ENCODE peak calls at places on chromosomes 7 and 10, in four cellular contexts. X is tibial nerve, Z is lower lobe of right lung, G is cardiac muscle cell. M is an unnamed sample. For H3K36me3, the result is how much of the 10 kb centered on the place peaks cover.

GRCh38 chr10:49620841-49621378 is 7.1 kb downstream of the CHAT start:
- DNase-seq in X (no peak), Z (no peak), G (no peak), M (peak)

GRCh38 chr10:24901686-24902399 is 50.6 kb downstream of the PRTFDC1 start:
- DNase-seq in X (no peak), Z (no peak), G (peak), M (no peak)

GRCh38 chr10:118958984-118959916 is 70.3 kb upstream of the NANOS1 start:
- DNase-seq in X (peak), Z (peak), G (peak), M (peak)

GRCh38 chr7:32958046-32959025 is 1.1 kb downstream of the FKBP9 start:
- DNase-seq in X (peak), Z (peak), G (peak), M (peak)

GRCh38 chr10:33421789-33422188 is 87.3 kb upstream of the NRP1 start:
- DNase-seq in X (no peak), Z (no peak), G (peak), M (peak)

GRCh38 chr7:1812693-1813393 is 142.8 kb downstream of the ELFN1 start:
- DNase-seq in X (no peak), Z (no peak), G (no peak), M (no peak)

GRCh38 chr10:13222566-13222965 is 11.6 kb downstream of the UCMA start:
- DNase-seq in X (no peak), Z (no peak), G (no peak), M (peak)

GRCh38 chr7:14583518-14583917 is 319.0 kb downstream of the DGKB start:
- DNase-seq in X (no peak), Z (no peak), G (no peak), M (no peak)

GRCh38 chr7:77265666-77266065 is 66.0 kb upstream of the FGL2 start:
- DNase-seq in X (no peak), Z (no peak), G (no peak), M (no peak)

GRCh38 chr10:74748632-74749031 is 77.8 kb upstream of the KAT6B start:
- DNase-seq in X (no peak), Z (no peak), G (no peak), M (no peak)

GRCh38 chr10:131892817-131893675 is 7.8 kb upstream of the PPP2R2D start:
- DNase-seq in X (no peak), Z (no peak), G (no peak), M (no peak)

GRCh38 chr7:151085329-151085690 is 965 bp upstream of the AGAP3 start:
- DNase-seq in X (no peak), Z (no peak), G (peak), M (no peak)

GRCh38 chr10:48698971-48699627 is 14.4 kb downstream of the WDFY4 start:
- DNase-seq in X (no peak), Z (no peak), G (no peak), M (no peak)

GRCh38 chr7:39754326-39755120 is 131.2 kb downstream of the RALA start:
- DNase-seq in X (no peak), Z (peak), G (peak), M (no peak)

GRCh38 chr7:28228386-28228785 is 47.8 kb upstream of the JAZF1 start:
- DNase-seq in X (no peak), Z (no peak), G (peak), M (no peak)

GRCh38 chr10:6083523-6084475 is 5.0 kb upstream of the RBM17 start:
- DNase-seq in X (no peak), Z (no peak), G (peak), M (no peak)

GRCh38 chr7:2878306-2878705 is 34.2 kb upstream of the GNA12 start:
- DNase-seq in X (no peak), Z (no peak), G (no peak), M (no peak)

GRCh38 chr10:34581871-34582532 is 233.1 kb downstream of the PARD3 start:
- DNase-seq in X (no peak), Z (no peak), G (peak), M (no peak)

GRCh38 chr10:121900443-121901174 is 27.2 kb downstream of the ATE1 start:
- DNase-seq in X (no peak), Z (no peak), G (peak), M (no peak)

GRCh38 chr7:151248191-151249033 is at the start of gene SMARCD3:
- DNase-seq in X (no peak), Z (peak), G (peak), M (peak)

GRCh38 chr7:36390199-36391090 is 783 bp downstream of the ANLN start:
- DNase-seq in X (no peak), Z (peak), G (peak), M (peak)

GRCh38 chr10:8487346-8487745 is 432.9 kb downstream of the GATA3 start:
- DNase-seq in X (no peak), Z (no peak), G (no peak), M (no peak)

GRCh38 chr7:158548726-158549125 is 38.9 kb downstream of the PTPRN2 start:
- DNase-seq in X (no peak), Z (no peak), G (no peak), M (no peak)

GRCh38 chr7:137715101-137715500 is 131.7 kb downstream of the DGKI start:
- DNase-seq in X (no peak), Z (no peak), G (peak), M (no peak)

GRCh38 chr10:102511562-102512274 is 7.9 kb downstream of the SUFU start:
- DNase-seq in X (no peak), Z (no peak), G (no peak), M (no peak)

GRCh38 chr7:95758187-95758586 is 14.2 kb upstream of the DYNC1I1 start:
- DNase-seq in X (no peak), Z (no peak), G (no peak), M (no peak)

GRCh38 chr7:41984888-41985287 is 252.1 kb downstream of the GLI3 start:
- DNase-seq in X (no peak), Z (no peak), G (peak), M (no peak)

GRCh38 chr7:139431010-139431409 is 52.5 kb downstream of the KLRG2 start:
- DNase-seq in X (no peak), Z (no peak), G (no peak), M (no peak)

GRCh38 chr10:20888620-20889337 is 8.3 kb downstream of the NEBL start:
- DNase-seq in X (no peak), Z (no peak), G (peak), M (no peak)

GRCh38 chr10:117885206-117885605 is 161.5 kb downstream of the RAB11FIP2 start:
- DNase-seq in X (no peak), Z (no peak), G (no peak), M (no peak)

GRCh38 chr7:463362-464176 is 56.1 kb downstream of the PDGFA start:
- DNase-seq in X (no peak), Z (peak), G (no peak), M (peak)

GRCh38 chr7:115299379-115300038 is 377.6 kb downstream of the MDFIC start:
- DNase-seq in X (no peak), Z (no peak), G (no peak), M (no peak)

GRCh38 chr10:73136627-73137026 is 26.4 kb downstream of the NUDT13 start:
- DNase-seq in X (no peak), Z (no peak), G (no peak), M (no peak)

GRCh38 chr10:73126343-73126742 is 16.1 kb downstream of the NUDT13 start:
- DNase-seq in X (no peak), Z (no peak), G (no peak), M (no peak)

GRCh38 chr10:73134727-73135126 is 24.5 kb downstream of the NUDT13 start:
- DNase-seq in X (no peak), Z (no peak), G (no peak), M (no peak)

GRCh38 chr10:73131913-73132686 is 21.8 kb downstream of the NUDT13 start:
- DNase-seq in X (no peak), Z (no peak), G (no peak), M (no peak)

GRCh38 chr10:73131295-73131694 is 21.0 kb downstream of the NUDT13 start:
- DNase-seq in X (no peak), Z (no peak), G (no peak), M (no peak)
- H3K36me3 ChIP-seq in X (under half), Z (half or more), G (half or more), M (under half)

GRCh38 chr7:44572771-44573170 is 937 bp downstream of the DDX56 start:
- DNase-seq in X (no peak), Z (no peak), G (no peak), M (no peak)
- H3K36me3 ChIP-seq in X (under half), Z (half or more), G (half or more), M (under half)

GRCh38 chr10:70343312-70343711 is 39.1 kb downstream of the LRRC20 start:
- DNase-seq in X (no peak), Z (no peak), G (no peak), M (peak)
- H3K36me3 ChIP-seq in X (under half), Z (under half), G (under half), M (under half)

DNA sequence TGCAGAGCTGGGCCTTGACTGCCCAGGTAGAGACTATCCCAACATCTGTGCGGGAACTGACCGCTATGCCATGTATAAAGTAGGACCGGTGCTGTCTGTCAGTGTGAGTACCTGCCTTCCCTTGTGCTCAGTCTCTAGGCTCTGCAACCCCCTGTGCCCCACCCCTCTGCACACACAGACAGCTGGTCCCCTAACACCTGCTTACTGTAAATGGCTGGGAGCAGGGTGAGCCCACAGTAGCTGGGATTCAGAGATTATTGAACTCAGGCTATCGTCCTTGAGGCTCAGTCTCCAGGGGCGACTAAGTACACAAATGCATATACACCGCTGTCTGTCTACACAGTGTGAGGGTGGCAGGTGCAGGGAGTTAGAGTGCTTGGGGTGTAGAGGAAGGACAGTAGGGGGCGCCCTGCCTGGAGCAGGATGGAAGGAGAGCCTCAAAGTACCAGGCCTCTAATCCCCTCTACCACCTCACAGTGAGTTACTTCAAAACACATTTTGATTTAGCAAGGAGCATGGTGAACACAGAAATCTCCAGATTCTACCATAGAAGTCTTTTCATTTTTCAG is 12.9 kb downstream of the UPP1 start:
- DNase-seq in X (no peak), Z (no peak), G (no peak), M (no peak)
- H3K36me3 ChIP-seq in X (under half), Z (half or more), G (under half), M (under half)

GRCh38 chr10:7293378-7293920 is 117.4 kb downstream of the SFMBT2 start:
- DNase-seq in X (no peak), Z (no peak), G (no peak), M (no peak)
- H3K36me3 ChIP-seq in X (under half), Z (under half), G (under half), M (under half)

GRCh38 chr7:125149151-125149550 is 219.5 kb upstream of the POT1 start:
- DNase-seq in X (no peak), Z (no peak), G (peak), M (no peak)

GRCh38 chr7:125154930-125155329 is 225.3 kb upstream of the POT1 start:
- DNase-seq in X (no peak), Z (no peak), G (no peak), M (no peak)
- H3K36me3 ChIP-seq in X (under half), Z (under half), G (under half), M (under half)

GRCh38 chr7:100808354-100808875 is 18.9 kb downstream of the EPHB4 start:
- DNase-seq in X (no peak), Z (no peak), G (no peak), M (no peak)
- H3K36me3 ChIP-seq in X (under half), Z (half or more), G (half or more), M (half or more)

GRCh38 chr10:62085404-62085803 is 183.2 kb downstream of the RTKN2 start:
- DNase-seq in X (no peak), Z (no peak), G (no peak), M (no peak)

GRCh38 chr10:62082729-62083412 is 181.4 kb downstream of the ARID5B start:
- DNase-seq in X (no peak), Z (no peak), G (peak), M (no peak)

GRCh38 chr10:62083413-62083794 is 181.9 kb downstream of the ARID5B start:
- DNase-seq in X (no peak), Z (no peak), G (peak), M (no peak)

GRCh38 chr10:62084434-62084833 is 182.9 kb downstream of the ARID5B start:
- DNase-seq in X (no peak), Z (no peak), G (peak), M (no peak)

GRCh38 chr10:62083868-62084267 is 182.4 kb downstream of the ARID5B start:
- DNase-seq in X (no peak), Z (no peak), G (peak), M (peak)
- H3K36me3 ChIP-seq in X (under half), Z (under half), G (under half), M (under half)

GRCh38 chr10:96053985-96054384 is 10.6 kb downstream of the CCNJ start:
- DNase-seq in X (no peak), Z (no peak), G (no peak), M (no peak)
- H3K36me3 ChIP-seq in X (under half), Z (under half), G (under half), M (under half)

DNA sequence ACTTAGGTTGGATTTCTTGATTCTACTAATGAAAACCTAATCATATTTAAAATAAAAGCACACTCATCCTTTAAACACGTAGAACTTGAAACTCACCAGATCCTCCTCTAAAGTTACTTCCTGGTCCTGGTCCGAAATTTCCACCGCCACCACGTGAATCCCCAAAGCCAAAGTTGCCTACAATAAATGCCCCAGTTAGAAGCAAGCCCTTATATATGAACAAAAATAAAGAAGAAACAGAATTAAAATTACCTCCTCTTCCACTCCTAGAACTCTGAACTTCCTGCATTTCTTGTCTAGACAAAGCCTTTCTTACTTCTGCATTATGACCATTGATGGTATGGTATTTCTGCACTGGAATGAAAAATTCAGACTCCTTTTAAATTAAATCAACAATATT is 4.2 kb downstream of the HNRNPA2B1 start:
- DNase-seq in X (no peak), Z (no peak), G (no peak), M (no peak)
- H3K36me3 ChIP-seq in X (under half), Z (half or more), G (half or more), M (half or more)

M was measured in sigmoid colon.